ENCODE peak calls at places on chromosomes 16 and 17, in five cellular contexts. One of them, this sample, is unnamed.
A peak's percentile ranks its signal among the peaks of the same experiment; 100 is the strongest.

GRCh38 chr16:57021693-57022092 is 32.3 kb downstream of the NLRC5 start:
- DNase-seq in dermis blood vessel endothelial cell: no peak
- DNase-seq in retina: no peak
- DNase-seq in RKO: no peak
- DNase-seq in left cardiac atrium: no peak
- DNase-seq in this sample: peak; percentile 49

GRCh38 chr17:77163001-77163400 is 22.2 kb downstream of the SEC14L1 start:
- DNase-seq in left cardiac atrium: peak; percentile 31
- DNase-seq in retina: peak; percentile 56
- DNase-seq in dermis blood vessel endothelial cell: peak; percentile 65
- DNase-seq in RKO: no peak
- DNase-seq in this sample: no peak

GRCh38 chr17:75814900-75815373 is 29.3 kb downstream of the UNC13D start:
- DNase-seq in dermis blood vessel endothelial cell: peak; percentile 79
- DNase-seq in left cardiac atrium: peak; percentile 16
- DNase-seq in RKO: peak; percentile 44
- DNase-seq in retina: no peak
- DNase-seq in this sample: no peak

GRCh38 chr17:81959362-81960129 is 1.4 kb downstream of the NOTUM start:
- DNase-seq in RKO: peak; percentile 35
- DNase-seq in left cardiac atrium: peak; percentile 74
- DNase-seq in retina: peak; percentile 78
- DNase-seq in dermis blood vessel endothelial cell: peak; percentile 71
- DNase-seq in this sample: peak; percentile 85

GRCh38 chr16:7548796-7549318 is 216.2 kb downstream of the RBFOX1 start:
- DNase-seq in left cardiac atrium: no peak
- DNase-seq in retina: no peak
- DNase-seq in dermis blood vessel endothelial cell: no peak
- DNase-seq in RKO: no peak
- DNase-seq in this sample: no peak

GRCh38 chr16:13835357-13835756 is 84.6 kb upstream of the ERCC4 start:
- DNase-seq in left cardiac atrium: no peak
- DNase-seq in RKO: no peak
- DNase-seq in dermis blood vessel endothelial cell: no peak
- DNase-seq in retina: no peak
- DNase-seq in this sample: no peak

GRCh38 chr17:19747829-19748806 is at the start of gene ALDH3A1:
- DNase-seq in dermis blood vessel endothelial cell: no peak
- DNase-seq in RKO: no peak
- DNase-seq in retina: no peak
- DNase-seq in left cardiac atrium: no peak
- DNase-seq in this sample: no peak

GRCh38 chr16:59198487-59198886 is 464.4 kb upstream of the GOT2 start:
- DNase-seq in retina: no peak
- DNase-seq in left cardiac atrium: no peak
- DNase-seq in RKO: no peak
- DNase-seq in dermis blood vessel endothelial cell: peak; percentile 76
- DNase-seq in this sample: no peak

GRCh38 chr16:23716484-23716883 is 3.5 kb upstream of the ERN2 start:
- DNase-seq in RKO: no peak
- DNase-seq in left cardiac atrium: no peak
- DNase-seq in retina: no peak
- DNase-seq in dermis blood vessel endothelial cell: no peak
- DNase-seq in this sample: no peak

GRCh38 chr16:6957676-6958075 is 375.0 kb upstream of the RBFOX1 start:
- DNase-seq in retina: peak; percentile 27
- DNase-seq in dermis blood vessel endothelial cell: no peak
- DNase-seq in RKO: no peak
- DNase-seq in left cardiac atrium: no peak
- DNase-seq in this sample: no peak

GRCh38 chr16:88967800-88968588 is 9.0 kb downstream of the CBFA2T3 start:
- DNase-seq in left cardiac atrium: no peak
- DNase-seq in dermis blood vessel endothelial cell: peak; percentile 7
- DNase-seq in retina: no peak
- DNase-seq in RKO: no peak
- DNase-seq in this sample: no peak

GRCh38 chr17:59381716-59382570 is 50.5 kb downstream of the YPEL2 start:
- DNase-seq in left cardiac atrium: peak; percentile 55
- DNase-seq in retina: no peak
- DNase-seq in RKO: no peak
- DNase-seq in dermis blood vessel endothelial cell: peak; percentile 85
- DNase-seq in this sample: no peak

GRCh38 chr17:35849469-35850348 is 19.0 kb downstream of the HEATR9 start:
- DNase-seq in RKO: peak; percentile 68
- DNase-seq in retina: peak; percentile 51
- DNase-seq in dermis blood vessel endothelial cell: peak; percentile 89
- DNase-seq in left cardiac atrium: no peak
- DNase-seq in this sample: no peak

GRCh38 chr17:7019839-7020519 is 2.9 kb upstream of the BCL6B start:
- DNase-seq in dermis blood vessel endothelial cell: peak; percentile 68
- DNase-seq in left cardiac atrium: peak; percentile 70
- DNase-seq in RKO: no peak
- DNase-seq in retina: no peak
- DNase-seq in this sample: peak; percentile 80

GRCh38 chr17:78137392-78138203 is 7.0 kb downstream of the TMC8 start:
- DNase-seq in left cardiac atrium: peak; percentile 26
- DNase-seq in retina: no peak
- DNase-seq in dermis blood vessel endothelial cell: no peak
- DNase-seq in RKO: no peak
- DNase-seq in this sample: no peak

GRCh38 chr17:48915459-48916282 is 7.5 kb downstream of the UBE2Z start:
- DNase-seq in dermis blood vessel endothelial cell: peak; percentile 65
- DNase-seq in left cardiac atrium: no peak
- DNase-seq in RKO: no peak
- DNase-seq in retina: no peak
- DNase-seq in this sample: no peak

GRCh38 chr17:69485901-69486643 is 71.6 kb downstream of the MAP2K6 start:
- DNase-seq in retina: no peak
- DNase-seq in left cardiac atrium: no peak
- DNase-seq in RKO: no peak
- DNase-seq in dermis blood vessel endothelial cell: peak; percentile 24
- DNase-seq in this sample: no peak

GRCh38 chr17:64786337-64786736 is 124.2 kb upstream of the SMURF2 start:
- DNase-seq in dermis blood vessel endothelial cell: no peak
- DNase-seq in left cardiac atrium: no peak
- DNase-seq in RKO: no peak
- DNase-seq in retina: no peak
- DNase-seq in this sample: peak; percentile 44

GRCh38 chr16:84813141-84813933 is 6.4 kb upstream of the CRISPLD2 start:
- DNase-seq in dermis blood vessel endothelial cell: no peak
- DNase-seq in RKO: no peak
- DNase-seq in retina: no peak
- DNase-seq in left cardiac atrium: peak; percentile 14
- DNase-seq in this sample: no peak

GRCh38 chr16:71526111-71526998 is at the start of gene CHST4:
- DNase-seq in retina: peak; percentile 37
- DNase-seq in RKO: no peak
- DNase-seq in dermis blood vessel endothelial cell: no peak
- DNase-seq in left cardiac atrium: no peak
- DNase-seq in this sample: no peak

GRCh38 chr16:31708348-31708747 is 165.3 kb upstream of the ZNF267 start:
- DNase-seq in retina: no peak
- DNase-seq in left cardiac atrium: no peak
- DNase-seq in dermis blood vessel endothelial cell: no peak
- DNase-seq in RKO: no peak
- DNase-seq in this sample: no peak

GRCh38 chr16:85612191-85612800 is 826 bp upstream of the GSE1 start:
- DNase-seq in RKO: peak; percentile 95
- DNase-seq in left cardiac atrium: peak; percentile 86
- DNase-seq in dermis blood vessel endothelial cell: no peak
- DNase-seq in retina: no peak
- DNase-seq in this sample: peak; percentile 80

GRCh38 chr16:60206511-60206910 is 1472.4 kb upstream of the GOT2 start:
- DNase-seq in RKO: no peak
- DNase-seq in left cardiac atrium: no peak
- DNase-seq in retina: no peak
- DNase-seq in dermis blood vessel endothelial cell: no peak
- DNase-seq in this sample: no peak

GRCh38 chr16:2964416-2965223 is 545 bp downstream of the KREMEN2 start:
- DNase-seq in retina: peak; percentile 65
- DNase-seq in dermis blood vessel endothelial cell: no peak
- DNase-seq in left cardiac atrium: no peak
- DNase-seq in RKO: peak; percentile 87
- DNase-seq in this sample: no peak

GRCh38 chr17:9139695-9140094 is 118.4 kb downstream of the NTN1 start:
- DNase-seq in retina: no peak
- DNase-seq in RKO: no peak
- DNase-seq in dermis blood vessel endothelial cell: no peak
- DNase-seq in left cardiac atrium: no peak
- DNase-seq in this sample: no peak

GRCh38 chr17:35170968-35171771 is 23.0 kb downstream of the SLC35G3 start:
- DNase-seq in left cardiac atrium: no peak
- DNase-seq in retina: peak; percentile 30
- DNase-seq in dermis blood vessel endothelial cell: peak; percentile 63
- DNase-seq in RKO: peak; percentile 37
- DNase-seq in this sample: peak; percentile 58

GRCh38 chr17:38416840-38417209 is 11.4 kb upstream of the ARHGAP23 start:
- DNase-seq in dermis blood vessel endothelial cell: no peak
- DNase-seq in retina: no peak
- DNase-seq in left cardiac atrium: no peak
- DNase-seq in RKO: no peak
- DNase-seq in this sample: no peak

This sample was measured in sciatic nerve.